ENCODE peak calls at places on chromosomes 1 and 21, in nine cellular contexts. M, I, N, V, Z, G, F, D and L are unnamed samples.

GRCh38 chr1:8077120-8077573 is 51.0 kb upstream of the ERRFI1 start:
- DNase-seq in M (no peak), I (no peak), N (peak), V (no peak), Z (peak), G (no peak), F (no peak), D (no peak), L (peak)

GRCh38 chr1:6466023-6466422 is at the start of gene TNFRSF25:
- DNase-seq in M (no peak), I (no peak), N (no peak), V (peak), Z (peak), G (no peak), F (no peak), D (no peak), L (no peak)

GRCh38 chr1:15290382-15290781 is 43.4 kb downstream of the FHAD1 start:
- DNase-seq in M (no peak), I (no peak), N (no peak), V (peak), Z (no peak), G (no peak), F (peak), D (no peak), L (peak)

GRCh38 chr1:42928859-42929258 is 29.8 kb downstream of the SLC2A1 start:
- DNase-seq in M (no peak), I (no peak), N (no peak), V (no peak), Z (no peak), G (no peak), F (peak), D (no peak), L (no peak)

GRCh38 chr1:178408869-178409268 is 87.9 kb downstream of the CLEC20A start:
- DNase-seq in M (no peak), I (no peak), N (no peak), V (no peak), Z (no peak), G (no peak), F (no peak), D (no peak), L (no peak)

GRCh38 chr21:37562920-37563640 is 196.5 kb downstream of the DYRK1A start:
- DNase-seq in M (no peak), I (no peak), N (no peak), V (no peak), Z (no peak), G (peak), F (no peak), D (no peak), L (no peak)

GRCh38 chr1:53371121-53371666 is 43.3 kb upstream of the LRP8 start:
- DNase-seq in M (no peak), I (no peak), N (no peak), V (no peak), Z (no peak), G (no peak), F (peak), D (no peak), L (no peak)

GRCh38 chr1:82161651-82162238 is 361.0 kb downstream of the ADGRL2 start:
- DNase-seq in M (no peak), I (no peak), N (no peak), V (no peak), Z (no peak), G (no peak), F (no peak), D (no peak), L (no peak)

GRCh38 chr1:29706936-29707335 is 470.6 kb downstream of the PTPRU start:
- DNase-seq in M (no peak), I (no peak), N (no peak), V (peak), Z (peak), G (peak), F (no peak), D (peak), L (peak)

GRCh38 chr1:238892612-238893011 is 493.8 kb upstream of the CHRM3 start:
- DNase-seq in M (no peak), I (no peak), N (no peak), V (no peak), Z (no peak), G (no peak), F (no peak), D (no peak), L (no peak)